ENCODE peak calls at places on chromosome 1, in seven cellular contexts. One of them, this sample, is unnamed.

GRCh38 chr1:78987042-78987441 is 19.5 kb downstream of the ADGRL4 start:
- DNase-seq in left colon: no peak
- DNase-seq in activated T-cell treated with anti-CD3 and anti-CD28 coated beads for 1 hour: no peak
- DNase-seq in IMR-90: no peak
- DNase-seq in effector CD4-positive, alpha-beta T cell: no peak
- DNase-seq in activated T-helper 9 cell treated with anti-CD3 and anti-CD28 coated beads, Interleukin-2, amount 50 U/mL, for 16 hours: no peak
- DNase-seq in lower lobe of right lung: no peak
- DNase-seq in this sample: no peak

GRCh38 chr1:6750490-6750889 is 34.8 kb upstream of the CAMTA1 start:
- DNase-seq in left colon: no peak
- DNase-seq in activated T-cell treated with anti-CD3 and anti-CD28 coated beads for 1 hour: no peak
- DNase-seq in IMR-90: no peak
- DNase-seq in effector CD4-positive, alpha-beta T cell: no peak
- DNase-seq in activated T-helper 9 cell treated with anti-CD3 and anti-CD28 coated beads, Interleukin-2, amount 50 U/mL, for 16 hours: no peak
- DNase-seq in lower lobe of right lung: no peak
- DNase-seq in this sample: no peak

GRCh38 chr1:61348025-61348665 is 265.8 kb downstream of the NFIA start:
- DNase-seq in left colon: no peak
- DNase-seq in activated T-cell treated with anti-CD3 and anti-CD28 coated beads for 1 hour: no peak
- DNase-seq in IMR-90: no peak
- DNase-seq in effector CD4-positive, alpha-beta T cell: no peak
- DNase-seq in activated T-helper 9 cell treated with anti-CD3 and anti-CD28 coated beads, Interleukin-2, amount 50 U/mL, for 16 hours: no peak
- DNase-seq in lower lobe of right lung: no peak
- DNase-seq in this sample: no peak

GRCh38 chr1:119611701-119612113 is 36.4 kb downstream of the ZNF697 start:
- DNase-seq in left colon: peak
- DNase-seq in activated T-cell treated with anti-CD3 and anti-CD28 coated beads for 1 hour: peak
- DNase-seq in IMR-90: no peak
- DNase-seq in effector CD4-positive, alpha-beta T cell: peak
- DNase-seq in activated T-helper 9 cell treated with anti-CD3 and anti-CD28 coated beads, Interleukin-2, amount 50 U/mL, for 16 hours: peak
- DNase-seq in lower lobe of right lung: peak
- DNase-seq in this sample: peak

GRCh38 chr1:119655160-119655559 is 7.1 kb upstream of the ZNF697 start:
- DNase-seq in left colon: no peak
- DNase-seq in activated T-cell treated with anti-CD3 and anti-CD28 coated beads for 1 hour: no peak
- DNase-seq in IMR-90: peak
- DNase-seq in effector CD4-positive, alpha-beta T cell: no peak
- DNase-seq in activated T-helper 9 cell treated with anti-CD3 and anti-CD28 coated beads, Interleukin-2, amount 50 U/mL, for 16 hours: no peak
- DNase-seq in lower lobe of right lung: no peak
- DNase-seq in this sample: no peak

GRCh38 chr1:172967936-172968335 is 82.8 kb downstream of the TNFSF18 start:
- DNase-seq in left colon: no peak
- DNase-seq in activated T-cell treated with anti-CD3 and anti-CD28 coated beads for 1 hour: no peak
- DNase-seq in IMR-90: no peak
- DNase-seq in effector CD4-positive, alpha-beta T cell: no peak
- DNase-seq in activated T-helper 9 cell treated with anti-CD3 and anti-CD28 coated beads, Interleukin-2, amount 50 U/mL, for 16 hours: no peak
- DNase-seq in lower lobe of right lung: no peak
- DNase-seq in this sample: no peak

GRCh38 chr1:16017461-16018303 is at the start of gene HSPB7:
- DNase-seq in left colon: peak
- DNase-seq in activated T-cell treated with anti-CD3 and anti-CD28 coated beads for 1 hour: no peak
- DNase-seq in IMR-90: peak
- DNase-seq in effector CD4-positive, alpha-beta T cell: no peak
- DNase-seq in activated T-helper 9 cell treated with anti-CD3 and anti-CD28 coated beads, Interleukin-2, amount 50 U/mL, for 16 hours: no peak
- DNase-seq in lower lobe of right lung: peak
- DNase-seq in this sample: peak

GRCh38 chr1:183417691-183418491 is at the start of gene NMNAT2:
- DNase-seq in left colon: no peak
- DNase-seq in activated T-cell treated with anti-CD3 and anti-CD28 coated beads for 1 hour: no peak
- DNase-seq in IMR-90: peak
- DNase-seq in effector CD4-positive, alpha-beta T cell: no peak
- DNase-seq in activated T-helper 9 cell treated with anti-CD3 and anti-CD28 coated beads, Interleukin-2, amount 50 U/mL, for 16 hours: no peak
- DNase-seq in lower lobe of right lung: peak
- DNase-seq in this sample: peak

GRCh38 chr1:202192770-202193613 is 607 bp upstream of the LGR6 start:
- DNase-seq in left colon: peak
- DNase-seq in activated T-cell treated with anti-CD3 and anti-CD28 coated beads for 1 hour: peak
- DNase-seq in IMR-90: peak
- DNase-seq in effector CD4-positive, alpha-beta T cell: peak
- DNase-seq in activated T-helper 9 cell treated with anti-CD3 and anti-CD28 coated beads, Interleukin-2, amount 50 U/mL, for 16 hours: peak
- DNase-seq in lower lobe of right lung: peak
- DNase-seq in this sample: peak

GRCh38 chr1:90262286-90262685 is 267.4 kb downstream of the ZNF326 start:
- DNase-seq in left colon: no peak
- DNase-seq in activated T-cell treated with anti-CD3 and anti-CD28 coated beads for 1 hour: no peak
- DNase-seq in IMR-90: no peak
- DNase-seq in effector CD4-positive, alpha-beta T cell: no peak
- DNase-seq in activated T-helper 9 cell treated with anti-CD3 and anti-CD28 coated beads, Interleukin-2, amount 50 U/mL, for 16 hours: no peak
- DNase-seq in lower lobe of right lung: no peak
- DNase-seq in this sample: no peak

GRCh38 chr1:208178091-208178529 is 66.1 kb downstream of the PLXNA2 start:
- DNase-seq in left colon: peak
- DNase-seq in activated T-cell treated with anti-CD3 and anti-CD28 coated beads for 1 hour: no peak
- DNase-seq in IMR-90: no peak
- DNase-seq in effector CD4-positive, alpha-beta T cell: no peak
- DNase-seq in activated T-helper 9 cell treated with anti-CD3 and anti-CD28 coated beads, Interleukin-2, amount 50 U/mL, for 16 hours: no peak
- DNase-seq in lower lobe of right lung: peak
- DNase-seq in this sample: peak

This sample was measured in thyroid gland.